ENCODE peak calls at places on chromosomes 13 and 19, in five cellular contexts. N is left ventricle myocardium inferior, E is upper lobe of right lung, B is ascending aorta, U is gastrocnemius medialis. V is an unnamed sample.

GRCh38 chr19:31066385-31066784 is 282.9 kb downstream of the TSHZ3 start:
- DNase-seq in N (no peak), E (no peak), B (no peak), U (no peak), V (peak; percentile 86)

GRCh38 chr19:1206063-1206732 is 620 bp downstream of the STK11 start:
- DNase-seq in N (no peak), E (no peak), B (no peak), U (no peak), V (no peak)

GRCh38 chr13:33876716-33877394 is 58.9 kb downstream of the RFC3 start:
- DNase-seq in N (no peak), E (no peak), B (no peak), U (no peak), V (no peak)

GRCh38 chr19:49065905-49066512 is 1.4 kb upstream of the NTF4 start:
- DNase-seq in N (no peak), E (no peak), B (no peak), U (peak; percentile 68), V (no peak)

GRCh38 chr19:2167896-2168618 is 4.3 kb downstream of the DOT1L start:
- DNase-seq in N (peak; percentile 81), E (peak; percentile 87), B (peak; percentile 90), U (peak; percentile 40), V (no peak)

GRCh38 chr19:13689050-13689449 is 75.3 kb upstream of the MRI1 start:
- DNase-seq in N (no peak), E (no peak), B (no peak), U (no peak), V (no peak)

GRCh38 chr13:101149735-101150380 is 266.4 kb downstream of the NALCN start:
- DNase-seq in N (no peak), E (no peak), B (no peak), U (no peak), V (no peak)

GRCh38 chr13:31747966-31748365 is 8.6 kb downstream of the RXFP2 start:
- DNase-seq in N (no peak), E (no peak), B (no peak), U (no peak), V (no peak)

GRCh38 chr13:21668665-21669599 is 1.9 kb upstream of the FGF9 start:
- DNase-seq in N (no peak), E (peak; percentile 63), B (no peak), U (no peak), V (no peak)

GRCh38 chr19:43290568-43291359 is 21.4 kb upstream of the PSG9 start:
- DNase-seq in N (no peak), E (no peak), B (no peak), U (no peak), V (peak; percentile 23)

GRCh38 chr19:1942934-1943555 is 2.1 kb downstream of the CSNK1G2 start:
- DNase-seq in N (no peak), E (no peak), B (no peak), U (no peak), V (no peak)

GRCh38 chr13:107838592-107839161 is 376.7 kb downstream of the LIG4 start:
- DNase-seq in N (no peak), E (no peak), B (no peak), U (no peak), V (no peak)

GRCh38 chr13:49220035-49220855 is at the start of gene MLNR:
- DNase-seq in N (no peak), E (peak; percentile 68), B (no peak), U (no peak), V (no peak)

GRCh38 chr19:42075364-42075615 is 676 bp upstream of the ZNF574 start:
- DNase-seq in N (no peak), E (no peak), B (no peak), U (no peak), V (no peak)

GRCh38 chr13:41060723-41061074 is 610 bp upstream of the WBP4 start:
- DNase-seq in N (peak; percentile 82), E (peak; percentile 95), B (peak; percentile 89), U (peak; percentile 55), V (no peak)

GRCh38 chr13:20340759-20341161 is 108.6 kb upstream of the GJB6 start:
- DNase-seq in N (no peak), E (peak; percentile 82), B (no peak), U (no peak), V (peak; percentile 64)

GRCh38 chr19:32197896-32198882 is 147.2 kb upstream of the ZNF507 start:
- DNase-seq in N (no peak), E (no peak), B (no peak), U (no peak), V (no peak)

GRCh38 chr13:114130708-114131580 is 1.5 kb downstream of the RASA3 start:
- DNase-seq in N (peak; percentile 55), E (no peak), B (peak; percentile 88), U (peak; percentile 67), V (peak; percentile 61)

GRCh38 chr13:67048793-67049150 is 181.4 kb downstream of the PCDH9 start:
- DNase-seq in N (no peak), E (no peak), B (no peak), U (no peak), V (peak; percentile 9)

GRCh38 chr19:42252365-42253244 is 2.3 kb downstream of the ERF start:
- DNase-seq in N (peak; percentile 46), E (peak; percentile 76), B (peak; percentile 80), U (no peak), V (no peak)

GRCh38 chr13:109794095-109794494 is 7.7 kb upstream of the IRS2 start:
- DNase-seq in N (no peak), E (peak; percentile 79), B (no peak), U (no peak), V (no peak)

GRCh38 chr13:50358221-50358620 is 343.0 kb downstream of the KCNRG start:
- DNase-seq in N (no peak), E (no peak), B (no peak), U (no peak), V (no peak)

GRCh38 chr13:92312823-92313222 is 913.8 kb upstream of the GPC6 start:
- DNase-seq in N (no peak), E (no peak), B (no peak), U (no peak), V (no peak)

GRCh38 chr19:4713384-4713951 is 10.2 kb downstream of the DPP9 start:
- DNase-seq in N (peak; percentile 85), E (peak; percentile 76), B (peak; percentile 90), U (peak; percentile 95), V (peak; percentile 99)

GRCh38 chr19:3184847-3185481 is 766 bp upstream of the NCLN start:
- DNase-seq in N (peak; percentile 70), E (peak; percentile 83), B (no peak), U (peak; percentile 63), V (no peak)

GRCh38 chr19:41298327-41298964 is 11.5 kb upstream of the CCDC97 start:
- DNase-seq in N (peak; percentile 79), E (peak; percentile 88), B (peak; percentile 89), U (peak; percentile 40), V (no peak)

GRCh38 chr19:39998511-39998910 is 1.7 kb downstream of the ZNF546 start:
- DNase-seq in N (no peak), E (no peak), B (no peak), U (no peak), V (peak; percentile 45)

GRCh38 chr13:50911051-50911690 is 1.6 kb downstream of the RNASEH2B start:
- DNase-seq in N (no peak), E (no peak), B (no peak), U (no peak), V (peak; percentile 10)

GRCh38 chr19:18896421-18896841 is 473 bp upstream of the CERS1 start:
- DNase-seq in N (no peak), E (no peak), B (no peak), U (no peak), V (no peak)

GRCh38 chr19:10884273-10884672 is 12.9 kb downstream of the CARM1 start:
- DNase-seq in N (no peak), E (no peak), B (no peak), U (no peak), V (no peak)

GRCh38 chr19:54523403-54523802 is 20.8 kb downstream of the LAIR2 start:
- DNase-seq in N (no peak), E (no peak), B (no peak), U (no peak), V (no peak)

GRCh38 chr13:23514076-23514475 is 56.1 kb upstream of the TNFRSF19 start:
- DNase-seq in N (no peak), E (no peak), B (no peak), U (no peak), V (no peak)

GRCh38 chr13:106525865-106526264 is 9.6 kb downstream of the EFNB2 start:
- DNase-seq in N (no peak), E (no peak), B (no peak), U (no peak), V (no peak)
- H3K4me1 ChIP-seq in N (peaks cover 41% of the 10 kb centered on the region), E (peaks cover 11% of the 10 kb centered on the region), B (no peaks in the 10 kb centered on the region), U (peaks cover 22% of the 10 kb centered on the region), V (peaks cover 81% of the 10 kb centered on the region)

DNA sequence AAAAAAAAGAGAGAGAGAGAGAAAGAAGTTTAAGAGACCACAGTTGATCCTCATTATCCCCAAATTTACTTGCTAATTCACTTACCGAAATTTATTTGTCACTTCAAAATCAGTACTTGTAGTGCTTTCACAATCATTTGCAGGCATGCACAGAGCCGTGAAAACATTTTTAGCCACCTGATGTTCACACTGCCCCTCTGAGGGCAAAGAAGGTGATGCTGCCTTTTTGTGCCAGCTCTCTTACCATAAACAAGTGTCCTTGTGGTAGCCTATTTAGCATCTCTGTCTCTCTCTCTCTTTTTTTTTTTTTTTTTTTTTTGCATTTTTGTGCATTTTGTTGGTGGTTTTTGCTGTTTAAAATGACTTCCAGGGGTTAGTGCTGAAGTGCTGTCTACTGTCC is 24.0 kb upstream of the CASP14 start:
- DNase-seq in N (no peak), E (no peak), B (no peak), U (no peak), V (no peak)
- TF ChIP-seq CTCF in N (peak; percentile 12), E (no peak), B (no peak), U (no peak), V (peak; percentile 28)

DNA sequence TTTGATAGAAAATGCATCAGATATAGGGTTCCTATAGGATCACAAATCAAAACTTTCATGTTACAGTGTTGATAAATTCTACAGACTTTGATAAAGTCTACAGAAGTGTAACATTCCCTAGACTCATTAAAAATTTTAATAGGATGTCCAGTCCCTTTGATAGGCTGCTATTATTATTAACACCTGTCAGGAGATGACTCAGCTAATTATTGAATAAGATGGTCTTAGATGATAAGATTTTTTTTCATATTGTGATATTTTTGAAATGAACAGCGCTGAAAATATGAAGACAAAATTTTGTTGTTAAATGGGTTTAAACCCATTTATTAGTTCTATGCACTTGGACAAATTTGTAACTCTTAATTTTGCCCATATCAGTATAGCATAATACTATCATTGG is 356.8 kb upstream of the SLITRK1 start:
- DNase-seq in N (no peak), E (no peak), B (no peak), U (no peak), V (no peak)
- H3K27ac ChIP-seq in N (no peak overlapping the region), E (no peak overlapping the region), B (no peak overlapping the region), U (no peak overlapping the region), V (no peak overlapping the region)

GRCh38 chr19:46927893-46928292 is 67.1 kb downstream of the ARHGAP35 start:
- DNase-seq in N (no peak), E (no peak), B (no peak), U (no peak), V (no peak)
- H3K4me1 ChIP-seq in N (peaks cover 95% of the 10 kb centered on the region), E (peaks cover 51% of the 10 kb centered on the region), B (peaks cover 27% of the 10 kb centered on the region), U (peaks cover 84% of the 10 kb centered on the region), V (peaks cover 49% of the 10 kb centered on the region)